ENCODE peak calls at places on chromosomes 1 and 21, in six cellular contexts. L is colonic mucosa, D is lung, A is GM23248, I is PC-3, S is left ventricle myocardium inferior. Y is an unnamed sample. For H3K9me3, the result is how much of the 10 kb centered on the place peaks cover.

GRCh38 chr1:10724948-10725852 is 71.2 kb downstream of the CASZ1 start:
- DNase-seq in A (peak), D (peak), S (peak), L (no peak), I (peak), Y (no peak)

GRCh38 chr1:163844393-163844948 is 522.7 kb downstream of the NUF2 start:
- DNase-seq in D (no peak), L (no peak), S (no peak), A (peak), I (peak), Y (no peak)

GRCh38 chr1:203505526-203506189 is 11.7 kb downstream of the OPTC start:
- DNase-seq in I (no peak), D (no peak), A (peak), S (no peak), L (no peak), Y (no peak)

GRCh38 chr1:109239580-109240068 is 9.7 kb upstream of the CELSR2 start:
- DNase-seq in A (peak), L (no peak), S (no peak), I (peak), D (no peak), Y (no peak)

GRCh38 chr1:28755701-28756100 is 19.0 kb downstream of the YTHDF2 start:
- DNase-seq in I (no peak), S (no peak), L (no peak), D (no peak), A (no peak), Y (no peak)

GRCh38 chr1:204624631-204625216 is 60.8 kb downstream of the LRRN2 start:
- DNase-seq in D (no peak), A (no peak), I (no peak), L (no peak), S (no peak), Y (no peak)

GRCh38 chr1:245874942-245875580 is 632.0 kb downstream of the SMYD3 start:
- DNase-seq in I (no peak), L (peak), S (peak), A (peak), D (peak), Y (peak)

GRCh38 chr1:179036844-179037465 is 11.3 kb downstream of the FAM20B start:
- DNase-seq in L (no peak), I (peak), D (no peak), A (peak), S (no peak), Y (no peak)

GRCh38 chr1:217029311-217030157 is 306.3 kb upstream of the ESRRG start:
- DNase-seq in S (no peak), D (peak), L (peak), I (peak), A (peak), Y (no peak)

GRCh38 chr1:163820748-163821147 is 499.0 kb downstream of the NUF2 start:
- DNase-seq in I (peak), A (peak), L (no peak), S (no peak), D (no peak), Y (no peak)

GRCh38 chr1:207823880-207824566 is 72.2 kb downstream of the CD46 start:
- DNase-seq in I (peak), D (peak), L (peak), A (peak), S (peak), Y (peak)

GRCh38 chr1:63835075-63835633 is 61.3 kb downstream of the ROR1 start:
- DNase-seq in I (peak), L (no peak), D (no peak), A (peak), S (no peak), Y (no peak)

GRCh38 chr1:53402891-53403655 is 56.1 kb upstream of the DMRTB1 start:
- DNase-seq in S (no peak), A (no peak), L (no peak), I (no peak), D (no peak), Y (no peak)

GRCh38 chr1:53398585-53399365 is 60.4 kb upstream of the DMRTB1 start:
- DNase-seq in A (no peak), S (no peak), I (no peak), L (no peak), D (no peak), Y (no peak)

GRCh38 chr1:53405737-53406136 is 53.5 kb upstream of the DMRTB1 start:
- DNase-seq in I (no peak), L (no peak), A (no peak), S (no peak), D (no peak), Y (no peak)

GRCh38 chr1:53400761-53401379 is 58.3 kb upstream of the DMRTB1 start:
- DNase-seq in D (no peak), L (no peak), S (no peak), A (no peak), I (no peak), Y (no peak)

GRCh38 chr1:53401815-53402745 is 57.1 kb upstream of the DMRTB1 start:
- DNase-seq in A (no peak), S (no peak), D (no peak), I (no peak), L (peak), Y (no peak)
- H3K9me3 ChIP-seq in A (under half), S (under half), D (under half), I (under half), L (under half), Y (under half)

DNA sequence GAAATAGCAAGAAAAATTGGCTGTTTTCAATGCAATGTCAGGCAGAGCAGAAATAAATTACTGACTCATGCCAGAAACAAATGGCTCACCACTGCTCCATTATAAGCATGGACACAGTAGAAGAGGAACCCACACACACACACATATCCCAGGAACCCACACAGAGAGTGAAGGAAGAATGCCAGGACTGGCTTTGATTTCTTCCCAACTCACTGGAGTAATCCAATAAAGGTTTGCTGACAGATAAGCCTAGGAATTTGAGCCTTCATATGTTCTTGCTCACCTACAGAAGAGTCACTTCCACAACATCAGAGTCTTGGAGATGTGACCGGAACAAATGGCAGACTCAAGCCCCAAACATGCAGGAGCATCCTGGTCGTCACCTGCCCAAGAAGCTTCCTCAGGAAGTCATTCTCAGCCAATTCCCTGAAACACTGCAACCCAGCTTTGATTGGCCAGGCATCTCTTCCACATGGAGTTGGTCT is 2.2 kb downstream of the SH3BP5L start:
- DNase-seq in A (peak), I (peak), S (no peak), L (no peak), D (no peak), Y (no peak)
- H3K4me3 ChIP-seq in A (peak), I (peak), S (peak), L (no peak), D (no peak), Y (no peak)

GRCh38 chr21:7947422-7947821 is 2574.0 kb upstream of the TPTE start:
- DNase-seq in A (no peak), D (no peak), S (no peak), I (no peak), L (no peak), Y (no peak)

GRCh38 chr21:7953058-7953457 is 2568.3 kb upstream of the TPTE start:
- DNase-seq in D (no peak), A (no peak), L (no peak), S (no peak), I (no peak), Y (no peak)

GRCh38 chr21:7957713-7958064 is 2563.7 kb upstream of the TPTE start:
- DNase-seq in S (no peak), L (no peak), D (no peak), I (no peak), A (no peak), Y (no peak)

GRCh38 chr21:7952648-7953047 is 2568.7 kb upstream of the TPTE start:
- DNase-seq in L (no peak), I (no peak), S (no peak), A (no peak), D (no peak), Y (no peak)

GRCh38 chr21:7951854-7952519 is 2569.4 kb upstream of the TPTE start:
- DNase-seq in S (no peak), I (no peak), D (no peak), L (no peak), A (no peak), Y (no peak)
- H3K9me3 ChIP-seq in S (under half), I (half or more), D (half or more), L (under half), A (under half), Y (half or more)

GRCh38 chr1:196660912-196661311 is 9.1 kb downstream of the CFH start:
- DNase-seq in I (peak), A (peak), L (no peak), D (no peak), S (no peak), Y (no peak)
- H3K4me3 ChIP-seq in I (no peak), A (peak), L (no peak), D (no peak), S (peak), Y (no peak)